ENCODE peak calls at places on chromosome 7, in ten cellular contexts. One of them, this sample, is unnamed.

GRCh38 chr7:109879429-109879828 is 1211.5 kb upstream of the LRRN3 start:
- DNase-seq in mesendoderm: no peak
- DNase-seq in GDM1: no peak
- DNase-seq in non-pigmented ciliary epithelial cell: no peak
- DNase-seq in left ventricle myocardium inferior: no peak
- DNase-seq in stimulated activated CD4-positive, alpha-beta T cell treated with anti-CD3 and anti-CD28 coated beads, Interleukin-4, amount 100 ng/mL, for 48 hours: no peak
- DNase-seq in glutamatergic neuron: no peak
- DNase-seq in cardiac muscle cell: no peak
- DNase-seq in myocyte: no peak
- DNase-seq in heart right ventricle: no peak
- DNase-seq in this sample: no peak

GRCh38 chr7:152395115-152395514 is 40.7 kb downstream of the KMT2C start:
- DNase-seq in mesendoderm: no peak
- DNase-seq in GDM1: no peak
- DNase-seq in non-pigmented ciliary epithelial cell: peak; percentile 27
- DNase-seq in left ventricle myocardium inferior: no peak
- DNase-seq in stimulated activated CD4-positive, alpha-beta T cell treated with anti-CD3 and anti-CD28 coated beads, Interleukin-4, amount 100 ng/mL, for 48 hours: no peak
- DNase-seq in glutamatergic neuron: no peak
- DNase-seq in cardiac muscle cell: no peak
- DNase-seq in myocyte: no peak
- DNase-seq in heart right ventricle: no peak
- DNase-seq in this sample: no peak

GRCh38 chr7:106425017-106425719 is 140.4 kb upstream of the NAMPT start:
- DNase-seq in mesendoderm: no peak
- DNase-seq in GDM1: no peak
- DNase-seq in non-pigmented ciliary epithelial cell: peak; percentile 91
- DNase-seq in left ventricle myocardium inferior: peak; percentile 44
- DNase-seq in stimulated activated CD4-positive, alpha-beta T cell treated with anti-CD3 and anti-CD28 coated beads, Interleukin-4, amount 100 ng/mL, for 48 hours: peak; percentile 54
- DNase-seq in glutamatergic neuron: no peak
- DNase-seq in cardiac muscle cell: no peak
- DNase-seq in myocyte: peak; percentile 86
- DNase-seq in heart right ventricle: no peak
- DNase-seq in this sample: no peak

GRCh38 chr7:23426876-23427275 is 43.4 kb downstream of the IGF2BP3 start:
- DNase-seq in mesendoderm: no peak
- DNase-seq in GDM1: no peak
- DNase-seq in non-pigmented ciliary epithelial cell: no peak
- DNase-seq in left ventricle myocardium inferior: no peak
- DNase-seq in stimulated activated CD4-positive, alpha-beta T cell treated with anti-CD3 and anti-CD28 coated beads, Interleukin-4, amount 100 ng/mL, for 48 hours: no peak
- DNase-seq in glutamatergic neuron: no peak
- DNase-seq in cardiac muscle cell: no peak
- DNase-seq in myocyte: no peak
- DNase-seq in heart right ventricle: no peak
- DNase-seq in this sample: no peak

GRCh38 chr7:114662002-114662677 is 247.5 kb downstream of the FOXP2 start:
- DNase-seq in mesendoderm: no peak
- DNase-seq in GDM1: no peak
- DNase-seq in non-pigmented ciliary epithelial cell: no peak
- DNase-seq in left ventricle myocardium inferior: no peak
- DNase-seq in stimulated activated CD4-positive, alpha-beta T cell treated with anti-CD3 and anti-CD28 coated beads, Interleukin-4, amount 100 ng/mL, for 48 hours: no peak
- DNase-seq in glutamatergic neuron: no peak
- DNase-seq in cardiac muscle cell: no peak
- DNase-seq in myocyte: no peak
- DNase-seq in heart right ventricle: no peak
- DNase-seq in this sample: no peak

GRCh38 chr7:133650487-133651292 is 397.8 kb downstream of the EXOC4 start:
- DNase-seq in mesendoderm: no peak
- DNase-seq in GDM1: no peak
- DNase-seq in non-pigmented ciliary epithelial cell: peak; percentile 23
- DNase-seq in left ventricle myocardium inferior: no peak
- DNase-seq in stimulated activated CD4-positive, alpha-beta T cell treated with anti-CD3 and anti-CD28 coated beads, Interleukin-4, amount 100 ng/mL, for 48 hours: no peak
- DNase-seq in glutamatergic neuron: no peak
- DNase-seq in cardiac muscle cell: no peak
- DNase-seq in myocyte: no peak
- DNase-seq in heart right ventricle: no peak
- DNase-seq in this sample: no peak

GRCh38 chr7:157620616-157621015 is 283.8 kb downstream of the DNAJB6 start:
- DNase-seq in mesendoderm: no peak
- DNase-seq in GDM1: no peak
- DNase-seq in non-pigmented ciliary epithelial cell: no peak
- DNase-seq in left ventricle myocardium inferior: no peak
- DNase-seq in stimulated activated CD4-positive, alpha-beta T cell treated with anti-CD3 and anti-CD28 coated beads, Interleukin-4, amount 100 ng/mL, for 48 hours: no peak
- DNase-seq in glutamatergic neuron: no peak
- DNase-seq in cardiac muscle cell: no peak
- DNase-seq in myocyte: no peak
- DNase-seq in heart right ventricle: no peak
- DNase-seq in this sample: no peak

GRCh38 chr7:35878356-35878755 is 77.5 kb downstream of the SEPTIN7 start:
- DNase-seq in mesendoderm: no peak
- DNase-seq in GDM1: no peak
- DNase-seq in non-pigmented ciliary epithelial cell: peak; percentile 3
- DNase-seq in left ventricle myocardium inferior: no peak
- DNase-seq in stimulated activated CD4-positive, alpha-beta T cell treated with anti-CD3 and anti-CD28 coated beads, Interleukin-4, amount 100 ng/mL, for 48 hours: no peak
- DNase-seq in glutamatergic neuron: no peak
- DNase-seq in cardiac muscle cell: no peak
- DNase-seq in myocyte: no peak
- DNase-seq in heart right ventricle: no peak
- DNase-seq in this sample: no peak

GRCh38 chr7:140670343-140670935 is 2.3 kb upstream of the ADCK2 start:
- DNase-seq in mesendoderm: no peak
- DNase-seq in GDM1: no peak
- DNase-seq in non-pigmented ciliary epithelial cell: no peak
- DNase-seq in left ventricle myocardium inferior: no peak
- DNase-seq in stimulated activated CD4-positive, alpha-beta T cell treated with anti-CD3 and anti-CD28 coated beads, Interleukin-4, amount 100 ng/mL, for 48 hours: no peak
- DNase-seq in glutamatergic neuron: no peak
- DNase-seq in cardiac muscle cell: no peak
- DNase-seq in myocyte: no peak
- DNase-seq in heart right ventricle: no peak
- DNase-seq in this sample: no peak

GRCh38 chr7:152544971-152545619 is 109.3 kb upstream of the KMT2C start:
- DNase-seq in mesendoderm: no peak
- DNase-seq in GDM1: no peak
- DNase-seq in non-pigmented ciliary epithelial cell: no peak
- DNase-seq in left ventricle myocardium inferior: no peak
- DNase-seq in stimulated activated CD4-positive, alpha-beta T cell treated with anti-CD3 and anti-CD28 coated beads, Interleukin-4, amount 100 ng/mL, for 48 hours: no peak
- DNase-seq in glutamatergic neuron: no peak
- DNase-seq in cardiac muscle cell: no peak
- DNase-seq in myocyte: no peak
- DNase-seq in heart right ventricle: no peak
- DNase-seq in this sample: no peak

GRCh38 chr7:130814753-130815152 is 80.7 kb upstream of the KLF14 start:
- DNase-seq in mesendoderm: peak; percentile 31
- DNase-seq in GDM1: no peak
- DNase-seq in non-pigmented ciliary epithelial cell: no peak
- DNase-seq in left ventricle myocardium inferior: no peak
- DNase-seq in stimulated activated CD4-positive, alpha-beta T cell treated with anti-CD3 and anti-CD28 coated beads, Interleukin-4, amount 100 ng/mL, for 48 hours: no peak
- DNase-seq in glutamatergic neuron: no peak
- DNase-seq in cardiac muscle cell: no peak
- DNase-seq in myocyte: peak; percentile 68
- DNase-seq in heart right ventricle: no peak
- DNase-seq in this sample: no peak

GRCh38 chr7:100914208-100914878 is 18.7 kb upstream of the ACHE start:
- DNase-seq in mesendoderm: no peak
- DNase-seq in GDM1: no peak
- DNase-seq in non-pigmented ciliary epithelial cell: no peak
- DNase-seq in left ventricle myocardium inferior: no peak
- DNase-seq in stimulated activated CD4-positive, alpha-beta T cell treated with anti-CD3 and anti-CD28 coated beads, Interleukin-4, amount 100 ng/mL, for 48 hours: no peak
- DNase-seq in glutamatergic neuron: no peak
- DNase-seq in cardiac muscle cell: no peak
- DNase-seq in myocyte: no peak
- DNase-seq in heart right ventricle: no peak
- DNase-seq in this sample: no peak

GRCh38 chr7:105046414-105046813 is 32.4 kb downstream of the KMT2E start:
- DNase-seq in mesendoderm: no peak
- DNase-seq in GDM1: no peak
- DNase-seq in non-pigmented ciliary epithelial cell: peak; percentile 35
- DNase-seq in left ventricle myocardium inferior: no peak
- DNase-seq in stimulated activated CD4-positive, alpha-beta T cell treated with anti-CD3 and anti-CD28 coated beads, Interleukin-4, amount 100 ng/mL, for 48 hours: no peak
- DNase-seq in glutamatergic neuron: no peak
- DNase-seq in cardiac muscle cell: no peak
- DNase-seq in myocyte: no peak
- DNase-seq in heart right ventricle: no peak
- DNase-seq in this sample: no peak

GRCh38 chr7:113331155-113331898 is 213.0 kb upstream of the SMIM30 start:
- DNase-seq in mesendoderm: peak; percentile 73
- DNase-seq in GDM1: no peak
- DNase-seq in non-pigmented ciliary epithelial cell: no peak
- DNase-seq in left ventricle myocardium inferior: peak; percentile 21
- DNase-seq in stimulated activated CD4-positive, alpha-beta T cell treated with anti-CD3 and anti-CD28 coated beads, Interleukin-4, amount 100 ng/mL, for 48 hours: no peak
- DNase-seq in glutamatergic neuron: peak; percentile 81
- DNase-seq in cardiac muscle cell: peak; percentile 2
- DNase-seq in myocyte: peak; percentile 28
- DNase-seq in heart right ventricle: peak; percentile 12
- DNase-seq in this sample: peak; percentile 59

GRCh38 chr7:42886129-42886528 is 25.7 kb downstream of the C7orf25 start:
- DNase-seq in mesendoderm: no peak
- DNase-seq in GDM1: no peak
- DNase-seq in non-pigmented ciliary epithelial cell: no peak
- DNase-seq in left ventricle myocardium inferior: no peak
- DNase-seq in stimulated activated CD4-positive, alpha-beta T cell treated with anti-CD3 and anti-CD28 coated beads, Interleukin-4, amount 100 ng/mL, for 48 hours: no peak
- DNase-seq in glutamatergic neuron: no peak
- DNase-seq in cardiac muscle cell: no peak
- DNase-seq in myocyte: no peak
- DNase-seq in heart right ventricle: no peak
- DNase-seq in this sample: no peak

GRCh38 chr7:1028775-1029636 is 15.3 kb upstream of the GPR146 start:
- DNase-seq in mesendoderm: peak; percentile 92
- DNase-seq in GDM1: peak; percentile 82
- DNase-seq in non-pigmented ciliary epithelial cell: peak; percentile 88
- DNase-seq in left ventricle myocardium inferior: peak; percentile 81
- DNase-seq in stimulated activated CD4-positive, alpha-beta T cell treated with anti-CD3 and anti-CD28 coated beads, Interleukin-4, amount 100 ng/mL, for 48 hours: peak; percentile 51
- DNase-seq in glutamatergic neuron: peak; percentile 56
- DNase-seq in cardiac muscle cell: peak; percentile 67
- DNase-seq in myocyte: peak; percentile 97
- DNase-seq in heart right ventricle: peak; percentile 72
- DNase-seq in this sample: no peak

GRCh38 chr7:148463210-148463609 is 127.4 kb upstream of the C7orf33 start:
- DNase-seq in mesendoderm: no peak
- DNase-seq in GDM1: no peak
- DNase-seq in non-pigmented ciliary epithelial cell: no peak
- DNase-seq in left ventricle myocardium inferior: no peak
- DNase-seq in stimulated activated CD4-positive, alpha-beta T cell treated with anti-CD3 and anti-CD28 coated beads, Interleukin-4, amount 100 ng/mL, for 48 hours: no peak
- DNase-seq in glutamatergic neuron: no peak
- DNase-seq in cardiac muscle cell: no peak
- DNase-seq in myocyte: no peak
- DNase-seq in heart right ventricle: no peak
- DNase-seq in this sample: no peak

GRCh38 chr7:151271699-151272355 is 23.3 kb upstream of the SMARCD3 start:
- DNase-seq in mesendoderm: peak; percentile 17
- DNase-seq in GDM1: no peak
- DNase-seq in non-pigmented ciliary epithelial cell: no peak
- DNase-seq in left ventricle myocardium inferior: no peak
- DNase-seq in stimulated activated CD4-positive, alpha-beta T cell treated with anti-CD3 and anti-CD28 coated beads, Interleukin-4, amount 100 ng/mL, for 48 hours: no peak
- DNase-seq in glutamatergic neuron: no peak
- DNase-seq in cardiac muscle cell: no peak
- DNase-seq in myocyte: peak; percentile 14
- DNase-seq in heart right ventricle: no peak
- DNase-seq in this sample: no peak